ENCODE peak calls at places on chromosome 22, in six cellular contexts. V is transverse colon, Z is tibial nerve, F is upper lobe of left lung, N is psoas muscle, E is fibroblast of villous mesenchyme. X is an unnamed sample.

GRCh38 chr22:16917144-16918003 is 90.6 kb downstream of the GAB4 start:
- DNase-seq in V (peak), Z (peak), F (no peak), N (peak), E (peak), X (peak)

GRCh38 chr22:30277547-30278344 is 11.1 kb upstream of the OSM start:
- DNase-seq in V (no peak), Z (no peak), F (no peak), N (no peak), E (peak), X (peak)

GRCh38 chr22:17217179-17217578 is 2.1 kb downstream of the ADA2 start:
- DNase-seq in V (no peak), Z (no peak), F (no peak), N (no peak), E (no peak), X (no peak)

GRCh38 chr22:41305646-41306045 is 4.3 kb downstream of the ZC3H7B start:
- DNase-seq in V (no peak), Z (no peak), F (no peak), N (peak), E (peak), X (peak)

GRCh38 chr22:27780161-27780575 is 21.4 kb downstream of the MN1 start:
- DNase-seq in V (no peak), Z (no peak), F (no peak), N (no peak), E (peak), X (peak)

GRCh38 chr22:37566903-37567798 is 6.9 kb downstream of the CDC42EP1 start:
- DNase-seq in V (peak), Z (peak), F (peak), N (peak), E (peak), X (peak)

GRCh38 chr22:28075260-28075981 is 156.4 kb upstream of the PITPNB start:
- DNase-seq in V (peak), Z (peak), F (no peak), N (peak), E (peak), X (peak)

GRCh38 chr22:39493759-39494158 is 8.3 kb upstream of the MIEF1 start:
- DNase-seq in V (no peak), Z (no peak), F (no peak), N (no peak), E (peak), X (peak)

GRCh38 chr22:38782402-38783094 is 11.4 kb downstream of the DNAL4 start:
- DNase-seq in V (no peak), Z (no peak), F (no peak), N (no peak), E (peak), X (peak)

GRCh38 chr22:33723915-33724314 is 196.4 kb downstream of the LARGE1 start:
- DNase-seq in V (no peak), Z (no peak), F (peak), N (no peak), E (no peak), X (no peak)

GRCh38 chr22:31504282-31504681 is 7.9 kb downstream of the SFI1 start:
- DNase-seq in V (no peak), Z (no peak), F (no peak), N (no peak), E (peak), X (peak)

GRCh38 chr22:22748297-22748743 is 103.9 kb downstream of the GGTLC2 start:
- DNase-seq in V (peak), Z (peak), F (no peak), N (peak), E (peak), X (peak)

DNA sequence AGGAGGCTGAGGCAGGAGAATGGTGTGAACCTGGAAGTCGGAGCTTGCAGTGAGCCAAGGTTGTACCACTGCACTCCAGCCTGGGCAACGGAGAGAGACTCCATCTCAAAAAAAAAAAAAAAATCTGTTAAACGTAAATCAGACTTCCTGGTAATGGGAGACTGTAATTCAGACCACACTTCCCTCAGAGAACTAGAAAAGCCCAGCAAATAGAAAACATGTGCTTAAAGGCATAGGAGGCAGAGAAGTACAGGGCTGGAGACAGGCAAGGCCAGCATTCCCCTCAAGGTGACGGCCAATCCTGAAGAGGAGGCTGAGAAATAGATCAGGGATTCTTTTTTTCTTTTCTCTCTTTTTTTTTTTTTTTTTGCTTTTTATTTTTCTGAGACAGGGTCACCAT is 8.2 kb downstream of the GGT5 start:
- DNase-seq in V (no peak), Z (no peak), F (no peak), N (no peak), E (no peak), X (peak)
- H3K4me3 ChIP-seq in V (no peak), Z (no peak), F (no peak), N (no peak), E (no peak), X (no peak)

DNA sequence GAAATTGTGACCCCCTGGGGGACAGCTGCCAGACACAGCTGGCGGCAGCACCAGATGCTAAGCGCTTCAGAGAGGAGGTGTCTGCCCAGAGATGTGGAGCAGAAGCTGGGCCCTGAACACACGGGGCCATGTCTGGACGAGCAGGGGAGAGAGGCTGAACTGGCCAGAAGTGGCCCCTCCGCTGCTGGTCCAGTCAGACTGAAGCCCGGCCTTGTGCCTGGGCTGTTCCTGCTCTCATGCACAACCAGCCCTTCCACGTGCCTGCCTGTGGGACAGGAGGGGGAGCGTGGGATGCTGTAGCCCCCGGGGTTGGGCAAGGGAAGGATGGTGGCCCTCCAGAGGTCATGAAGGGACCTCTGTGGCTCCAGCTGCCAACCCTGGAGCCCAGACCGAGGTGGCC is 1.8 kb downstream of the ADM2 start:
- DNase-seq in V (no peak), Z (no peak), F (no peak), N (no peak), E (no peak), X (no peak)
- H3K4me3 ChIP-seq in V (no peak), Z (no peak), F (no peak), N (no peak), E (peak), X (peak)

GRCh38 chr22:26526165-26526564 is 13.9 kb upstream of the TFIP11 start:
- DNase-seq in V (no peak), Z (no peak), F (no peak), N (no peak), E (no peak), X (no peak)

GRCh38 chr22:26527167-26527566 is 14.9 kb upstream of the TFIP11 start:
- DNase-seq in V (no peak), Z (no peak), F (no peak), N (no peak), E (no peak), X (no peak)

GRCh38 chr22:26529345-26529744 is 17.1 kb upstream of the TFIP11 start:
- DNase-seq in V (no peak), Z (no peak), F (no peak), N (peak), E (peak), X (peak)

GRCh38 chr22:26524870-26525269 is 12.6 kb upstream of the TFIP11 start:
- DNase-seq in V (no peak), Z (no peak), F (no peak), N (no peak), E (no peak), X (no peak)

DNA sequence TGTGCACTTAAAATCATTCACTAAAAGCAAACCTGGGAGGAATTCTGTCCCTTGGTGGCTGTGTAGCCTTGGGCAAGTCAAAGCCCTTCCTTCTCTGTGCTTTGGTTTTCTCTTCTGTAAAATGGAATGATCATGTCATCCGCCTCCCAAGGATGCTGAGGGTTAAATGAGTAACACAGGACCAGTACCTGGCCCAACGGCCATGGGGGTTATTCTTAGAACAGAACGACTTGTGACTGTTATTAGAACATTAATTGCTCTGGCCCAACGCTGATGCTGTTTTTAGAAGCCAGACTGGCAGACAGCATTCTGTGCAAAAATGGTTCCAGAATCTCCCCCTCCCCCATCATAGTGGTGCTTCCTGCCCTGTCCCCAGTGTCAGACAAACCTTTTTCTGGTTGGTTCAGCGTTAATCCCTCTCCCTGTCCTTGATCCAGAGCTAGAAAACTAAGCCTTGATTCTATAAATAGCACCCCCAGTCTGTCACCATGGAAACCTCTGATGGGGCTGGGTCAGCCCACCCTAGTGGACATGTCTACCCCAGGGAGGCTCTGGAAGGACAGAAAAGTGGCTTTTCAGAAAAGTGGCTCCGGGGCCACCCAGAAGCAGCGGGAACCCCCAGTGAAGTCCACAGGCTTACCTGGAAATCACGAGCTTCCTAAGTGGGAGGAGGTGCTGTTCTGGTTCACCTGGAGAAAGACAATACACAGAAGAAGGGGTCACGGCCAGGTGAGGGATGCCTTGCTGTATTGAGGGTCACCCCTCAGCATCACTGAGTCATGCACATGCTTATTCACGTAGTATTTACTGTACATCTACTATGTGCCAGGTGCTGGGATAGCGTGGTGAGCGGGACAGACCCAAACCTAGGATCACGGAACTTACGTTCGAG is 15.5 kb upstream of the TFIP11 start:
- DNase-seq in V (no peak), Z (no peak), F (no peak), N (peak), E (no peak), X (no peak)
- H3K4me3 ChIP-seq in V (no peak), Z (no peak), F (no peak), N (peak), E (no peak), X (no peak)

GRCh38 chr22:36029406-36029755 is 757 bp upstream of the RBFOX2 start:
- DNase-seq in V (no peak), Z (no peak), F (no peak), N (no peak), E (peak), X (no peak)

GRCh38 chr22:36026741-36027140 is 1.9 kb downstream of the RBFOX2 start:
- DNase-seq in V (no peak), Z (no peak), F (no peak), N (no peak), E (peak), X (peak)

GRCh38 chr22:36028646-36029405 is at the start of gene RBFOX2:
- DNase-seq in V (peak), Z (peak), F (peak), N (peak), E (peak), X (peak)

GRCh38 chr22:36027960-36028645 is 521 bp downstream of the RBFOX2 start:
- DNase-seq in V (peak), Z (no peak), F (no peak), N (peak), E (no peak), X (no peak)

DNA sequence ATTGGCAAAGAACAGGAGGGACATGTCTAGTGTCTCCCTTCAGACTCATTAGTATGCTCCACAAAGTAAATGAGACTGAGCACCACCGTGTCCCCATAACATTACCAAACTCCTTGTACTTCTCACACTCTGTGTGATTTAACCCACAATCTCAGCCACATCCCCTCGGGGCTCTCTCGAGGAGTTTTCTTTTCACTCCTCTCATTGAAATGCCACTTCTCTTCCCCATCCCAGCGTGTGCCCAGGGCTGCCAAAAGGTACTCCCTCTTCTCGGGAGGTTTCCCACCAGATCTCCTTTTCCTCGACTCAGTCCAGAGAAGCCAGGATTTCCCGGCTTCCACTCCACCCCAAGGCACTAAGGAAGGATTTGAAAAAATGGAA is 1.1 kb downstream of the RBFOX2 start:
- DNase-seq in V (peak), Z (no peak), F (no peak), N (no peak), E (no peak), X (no peak)
- H3K4me3 ChIP-seq in V (peak), Z (peak), F (peak), N (peak), E (peak), X (peak)

GRCh38 chr22:46240917-46241316 is 9.2 kb downstream of the CDPF1 start:
- DNase-seq in V (no peak), Z (no peak), F (no peak), N (no peak), E (no peak), X (no peak)

GRCh38 chr22:46241397-46242007 is 8.6 kb downstream of the CDPF1 start:
- DNase-seq in V (no peak), Z (no peak), F (no peak), N (no peak), E (no peak), X (no peak)

GRCh38 chr22:46239261-46240048 is 10.6 kb downstream of the CDPF1 start:
- DNase-seq in V (no peak), Z (no peak), F (no peak), N (no peak), E (no peak), X (no peak)

GRCh38 chr22:46240506-46240905 is 9.6 kb downstream of the CDPF1 start:
- DNase-seq in V (no peak), Z (no peak), F (no peak), N (no peak), E (no peak), X (no peak)

DNA sequence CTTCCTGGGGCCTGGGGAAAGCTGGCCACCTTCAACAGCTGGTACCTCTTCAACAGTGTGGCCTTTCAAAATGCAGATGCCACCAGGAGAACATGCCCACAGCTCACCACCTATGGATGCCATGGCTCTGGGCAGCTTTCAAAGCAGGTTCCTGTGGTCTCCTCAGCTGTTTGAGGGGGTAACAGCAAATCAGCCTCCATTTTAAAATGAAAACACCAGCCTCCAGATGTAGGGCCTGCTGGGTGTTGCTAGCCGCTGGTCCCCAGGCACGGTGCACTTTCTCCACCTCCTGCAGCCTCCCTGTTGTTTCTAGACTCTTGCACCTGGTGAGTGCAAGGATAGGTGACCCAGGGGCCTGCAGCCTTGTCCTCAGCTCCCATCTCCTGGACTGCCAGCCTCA is 10.0 kb downstream of the CDPF1 start:
- DNase-seq in V (no peak), Z (no peak), F (no peak), N (no peak), E (no peak), X (no peak)
- H3K4me3 ChIP-seq in V (no peak), Z (no peak), F (no peak), N (no peak), E (no peak), X (no peak)

GRCh38 chr22:42994276-42994916 is 20.6 kb downstream of the PACSIN2 start:
- DNase-seq in V (peak), Z (no peak), F (peak), N (no peak), E (no peak), X (no peak)
- H3K4me3 ChIP-seq in V (peak), Z (no peak), F (peak), N (peak), E (peak), X (peak)